ENCODE peak calls at places on chromosomes 5 and 9, in six cellular contexts. X is hepatocyte; P is CD8-positive, alpha-beta memory T cell; M is OCI-LY7; R is mammary epithelial cell; H is astrocyte. K is an unnamed sample.

GRCh38 chr5:136159457-136159856 is 26.8 kb downstream of the SMAD5 start:
- DNase-seq in X (no peak), P (no peak), M (peak; percentile 51), R (no peak), H (peak; percentile 66), K (no peak)

GRCh38 chr5:112917453-112918005 is 4.5 kb downstream of the REEP5 start:
- DNase-seq in X (no peak), P (no peak), M (peak; percentile 40), R (no peak), H (no peak), K (peak; percentile 23)

GRCh38 chr9:122463828-122464632 is 13.7 kb downstream of the OR1J1 start:
- DNase-seq in X (no peak), P (no peak), M (peak; percentile 47), R (peak; percentile 37), H (no peak), K (no peak)

GRCh38 chr5:127875235-127876021 is 172.2 kb downstream of the CCDC192 start:
- DNase-seq in X (peak; percentile 82), P (no peak), M (peak; percentile 60), R (peak; percentile 51), H (peak; percentile 36), K (peak; percentile 84)

GRCh38 chr5:150530992-150531588 is 23.2 kb downstream of the NDST1 start:
- DNase-seq in X (no peak), P (no peak), M (no peak), R (no peak), H (no peak), K (no peak)

GRCh38 chr5:127187711-127188110 is 102.9 kb upstream of the MEGF10 start:
- DNase-seq in X (no peak), P (no peak), M (no peak), R (no peak), H (no peak), K (no peak)

GRCh38 chr5:172644711-172645110 is 3.6 kb downstream of the NEURL1B start:
- DNase-seq in X (no peak), P (no peak), M (no peak), R (no peak), H (no peak), K (no peak)

GRCh38 chr5:17157294-17157693 is 60.1 kb upstream of the BASP1 start:
- DNase-seq in X (no peak), P (no peak), M (no peak), R (no peak), H (peak; percentile 45), K (no peak)

GRCh38 chr5:95668216-95668615 is 14.6 kb downstream of the SPATA9 start:
- DNase-seq in X (no peak), P (no peak), M (no peak), R (no peak), H (no peak), K (peak; percentile 47)

GRCh38 chr9:89382026-89382986 is 64.0 kb downstream of the SECISBP2 start:
- DNase-seq in X (no peak), P (no peak), M (no peak), R (no peak), H (no peak), K (no peak)

GRCh38 chr9:34218452-34218851 is 39.6 kb downstream of the UBAP1 start:
- DNase-seq in X (no peak), P (no peak), M (no peak), R (no peak), H (no peak), K (no peak)

GRCh38 chr5:56986631-56986957 is 34.7 kb upstream of the MIER3 start:
- DNase-seq in X (no peak), P (no peak), M (no peak), R (peak; percentile 5), H (no peak), K (peak; percentile 2)

GRCh38 chr5:175861337-175862130 is 9.8 kb upstream of the CPLX2 start:
- DNase-seq in X (no peak), P (no peak), M (no peak), R (no peak), H (no peak), K (no peak)

GRCh38 chr9:15724006-15724405 is 171.2 kb downstream of the CCDC171 start:
- DNase-seq in X (no peak), P (no peak), M (no peak), R (no peak), H (peak; percentile 70), K (peak; percentile 43)

GRCh38 chr5:138054863-138055558 is 22.1 kb upstream of the FAM13B start:
- DNase-seq in X (no peak), P (no peak), M (no peak), R (peak; percentile 26), H (peak; percentile 18), K (no peak)

GRCh38 chr5:65329266-65329665 is 152.5 kb downstream of the ADAMTS6 start:
- DNase-seq in X (no peak), P (no peak), M (no peak), R (no peak), H (peak; percentile 38), K (no peak)

GRCh38 chr5:173320259-173320658 is 8.0 kb downstream of the STC2 start:
- DNase-seq in X (peak; percentile 68), P (no peak), M (peak; percentile 3), R (no peak), H (no peak), K (no peak)

GRCh38 chr9:124849801-124850200 is 3.5 kb upstream of the WDR38 start:
- DNase-seq in X (peak; percentile 61), P (no peak), M (no peak), R (no peak), H (peak; percentile 78), K (peak; percentile 79)

GRCh38 chr5:136646915-136647314 is 281.6 kb upstream of the TRPC7 start:
- DNase-seq in X (no peak), P (no peak), M (no peak), R (no peak), H (no peak), K (no peak)

GRCh38 chr5:102857090-102857818 is 102.1 kb downstream of the PAM start:
- DNase-seq in X (no peak), P (no peak), M (no peak), R (no peak), H (no peak), K (no peak)

GRCh38 chr9:114348906-114349482 is 19.3 kb downstream of the ORM2 start:
- DNase-seq in X (peak; percentile 94), P (peak; percentile 44), M (peak; percentile 83), R (peak; percentile 95), H (peak; percentile 99), K (peak; percentile 91)

GRCh38 chr5:179316961-179317360 is 28.3 kb downstream of the ADAMTS2 start:
- DNase-seq in X (no peak), P (no peak), M (no peak), R (no peak), H (no peak), K (no peak)

GRCh38 chr5:162372265-162372664 is 304.7 kb downstream of the GABRG2 start:
- DNase-seq in X (no peak), P (no peak), M (no peak), R (no peak), H (no peak), K (no peak)

GRCh38 chr5:10601246-10602030 is 37.6 kb downstream of the ANKRD33B start:
- DNase-seq in X (peak; percentile 69), P (no peak), M (peak; percentile 35), R (peak; percentile 86), H (peak; percentile 87), K (peak; percentile 93)
- H3K4me3 ChIP-seq in X (no peak overlapping the region), P (no peak overlapping the region), M (peak overlapping the region; percentile 47), R (peak overlapping the region; percentile 12), H (peak overlapping the region; percentile 30), K (no peak overlapping the region)

DNA sequence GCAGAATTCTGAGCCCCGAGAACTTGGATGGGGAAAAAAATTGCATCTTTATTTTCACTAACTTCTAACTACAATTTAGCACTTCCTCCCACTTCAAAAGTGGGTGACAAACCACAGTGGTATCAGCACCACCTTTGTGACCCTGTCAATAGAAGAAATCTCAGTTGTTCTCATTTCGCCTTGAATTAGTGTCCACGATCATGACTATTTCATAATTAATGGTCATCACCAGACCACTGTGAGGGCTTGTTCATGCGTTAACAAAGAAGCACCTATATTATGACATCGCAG is 100.0 kb upstream of the SPATA31C2 start:
- DNase-seq in X (no peak), P (no peak), M (no peak), R (no peak), H (no peak), K (no peak)
- H3K27ac ChIP-seq in X (no peak overlapping the region), P (no peak overlapping the region), M (no peak overlapping the region), R (no peak overlapping the region), H (no peak overlapping the region), K (no peak overlapping the region)

DNA sequence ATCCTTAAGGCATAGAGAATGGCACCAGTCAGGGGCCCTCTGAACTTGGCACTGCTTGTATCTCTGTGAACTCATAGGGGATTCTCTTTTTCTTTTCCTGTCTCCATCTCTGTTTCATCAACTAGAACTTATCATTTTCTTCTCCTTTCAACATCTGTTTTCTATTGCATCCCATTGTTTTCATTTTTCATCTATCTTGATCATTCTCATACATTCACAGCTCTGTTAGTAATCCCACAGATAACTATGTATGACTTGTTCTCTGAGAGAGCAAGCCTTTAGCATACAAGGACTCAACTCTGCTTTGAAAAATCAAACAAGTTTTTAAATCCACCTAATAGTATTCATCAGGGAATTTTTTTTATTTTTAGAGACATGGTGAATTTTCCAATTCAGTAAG is 264.3 kb downstream of the ARRDC3 start:
- DNase-seq in X (no peak), P (no peak), M (no peak), R (no peak), H (no peak), K (peak; percentile 26)
- H3K36me3 ChIP-seq in X (no peaks in the 10 kb centered on the region), P (no peaks in the 10 kb centered on the region), M (no peaks in the 10 kb centered on the region), R (no peaks in the 10 kb centered on the region), H (no peaks in the 10 kb centered on the region), K (no peaks in the 10 kb centered on the region)

GRCh38 chr9:101029300-101030021 is 934 bp downstream of the PLPPR1 start:
- DNase-seq in X (peak; percentile 16), P (no peak), M (no peak), R (no peak), H (no peak), K (no peak)

GRCh38 chr9:101027246-101027645 is 1.3 kb upstream of the PLPPR1 start:
- DNase-seq in X (no peak), P (no peak), M (no peak), R (no peak), H (no peak), K (no peak)

GRCh38 chr9:101027733-101028345 is 688 bp upstream of the PLPPR1 start:
- DNase-seq in X (no peak), P (no peak), M (no peak), R (peak; percentile 22), H (no peak), K (peak; percentile 2)

GRCh38 chr9:101030022-101030391 is 1.5 kb downstream of the PLPPR1 start:
- DNase-seq in X (no peak), P (no peak), M (no peak), R (no peak), H (no peak), K (no peak)

DNA sequence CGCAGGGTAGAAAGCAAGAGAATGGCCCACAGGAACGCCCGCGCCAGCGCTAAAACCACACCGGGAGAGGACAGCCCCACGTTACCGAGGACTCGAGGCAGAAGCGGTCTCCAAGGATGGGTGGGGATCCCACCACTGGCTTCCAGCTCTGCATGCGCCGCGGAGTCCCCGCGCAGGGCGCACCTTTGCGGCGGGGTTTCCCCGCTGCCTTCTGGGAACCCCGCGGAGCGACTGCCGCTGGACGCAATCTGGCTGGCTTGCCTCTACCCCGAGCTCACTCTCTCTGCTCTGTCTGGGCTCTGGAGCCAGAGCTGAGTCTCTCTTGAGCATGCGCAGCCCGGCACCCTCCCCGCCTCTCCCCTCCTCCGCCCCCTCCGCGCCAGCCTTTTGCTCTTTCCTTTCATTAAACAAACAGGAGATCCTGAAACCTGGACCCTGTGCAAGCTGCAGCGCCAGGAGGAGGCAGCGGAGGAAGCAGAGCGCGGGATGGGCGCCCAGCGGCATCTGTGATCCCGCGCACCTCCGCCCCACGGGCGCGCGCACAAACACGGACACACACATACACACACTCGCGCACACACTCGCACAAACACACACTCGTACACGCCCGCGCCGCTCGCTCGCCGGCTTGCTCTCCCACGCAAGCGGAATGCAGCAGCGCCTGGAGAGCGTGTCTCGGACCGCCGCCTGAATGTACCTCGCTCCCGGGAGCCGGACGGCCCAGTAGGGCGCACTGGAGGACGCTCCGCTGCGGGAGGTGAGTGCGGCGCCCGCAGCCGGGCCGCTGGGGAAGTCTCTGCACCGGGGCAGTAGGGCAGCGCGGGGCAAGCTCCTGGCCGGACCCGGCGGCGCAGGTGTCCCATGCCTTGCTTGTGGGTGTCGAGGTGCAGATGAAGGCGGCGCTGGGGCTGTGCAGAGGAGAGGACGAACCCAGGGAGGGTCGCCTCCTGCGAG is at the start of gene PLPPR1:
- DNase-seq in X (peak; percentile 87), P (no peak), M (no peak), R (peak; percentile 67), H (peak; percentile 29), K (peak; percentile 89)
- H3K4me3 ChIP-seq in X (peak within 1 kb of the TSS; percentile 93), P (no peak within 1 kb of the TSS), M (no peak within 1 kb of the TSS), R (peak within 1 kb of the TSS; percentile 70), H (peak within 1 kb of the TSS; percentile 66), K (peak within 1 kb of the TSS; percentile 78)